ENCODE peak calls at places on chromosomes 1 and 21, in four cellular contexts. N is GM12878, X is H1, P is K562. W is an unnamed sample.
A peak's percentile ranks its signal among the peaks of the same experiment; 100 is the strongest.

GRCh38 chr21:39888848-39889247 is 21.6 kb downstream of the PCP4 start:
- DNase-seq in P (no peak), X (no peak), N (no peak), W (no peak)

GRCh38 chr1:175410560-175410959 is 218.0 kb upstream of the KIAA0040 start:
- DNase-seq in P (peak; percentile 25), X (no peak), N (no peak), W (no peak)

GRCh38 chr1:57770772-57771171 is 346.9 kb upstream of the DAB1 start:
- DNase-seq in P (peak; percentile 6), N (no peak), X (no peak), W (no peak)

GRCh38 chr1:93346472-93346991 is 825 bp downstream of the DR1 start:
- DNase-seq in P (peak; percentile 59), X (no peak), N (no peak), W (no peak)

GRCh38 chr1:24905355-24905978 is 24.6 kb downstream of the RUNX3 start:
- DNase-seq in N (no peak), X (peak; percentile 47), P (no peak), W (no peak)

GRCh38 chr21:27555996-27556395 is 589.1 kb upstream of the ADAMTS5 start:
- DNase-seq in N (no peak), X (no peak), P (no peak), W (no peak)

GRCh38 chr21:41834252-41834925 is 44.8 kb downstream of the PRDM15 start:
- DNase-seq in X (no peak), N (no peak), P (no peak), W (no peak)

GRCh38 chr1:103197266-103197665 is 88.9 kb upstream of the COL11A1 start:
- DNase-seq in N (no peak), P (no peak), X (no peak), W (no peak)

GRCh38 chr1:58358311-58358710 is 188.2 kb downstream of the OMA1 start:
- DNase-seq in X (no peak), P (no peak), N (no peak), W (no peak)

GRCh38 chr1:246709845-246710244 is 14.4 kb upstream of the SCCPDH start:
- DNase-seq in N (no peak), X (no peak), P (no peak), W (no peak)

GRCh38 chr1:240226102-240226501 is 134.4 kb downstream of the FMN2 start:
- DNase-seq in N (no peak), P (no peak), X (no peak), W (no peak)

GRCh38 chr1:218323568-218324225 is 21.4 kb upstream of the TGFB2 start:
- DNase-seq in N (no peak), X (no peak), P (no peak), W (no peak)

GRCh38 chr1:181351740-181352139 is 131.6 kb upstream of the CACNA1E start:
- DNase-seq in X (no peak), N (no peak), P (no peak), W (no peak)

GRCh38 chr1:151593651-151594625 is 17.9 kb upstream of the SNX27 start:
- DNase-seq in X (peak; percentile 92), N (no peak), P (peak; percentile 83), W (peak; percentile 95)

GRCh38 chr21:15761508-15762100 is 31.8 kb downstream of the USP25 start:
- DNase-seq in X (no peak), P (no peak), N (no peak), W (no peak)

GRCh38 chr1:203287109-203287893 is 18.0 kb upstream of the BTG2 start:
- DNase-seq in X (no peak), P (peak; percentile 80), N (peak; percentile 98), W (no peak)

GRCh38 chr1:214449371-214449770 is 102.0 kb downstream of the PTPN14 start:
- DNase-seq in N (no peak), X (no peak), P (no peak), W (no peak)

GRCh38 chr1:216793303-216793702 is 70.1 kb upstream of the ESRRG start:
- DNase-seq in X (no peak), N (no peak), P (no peak), W (no peak)

GRCh38 chr1:44036409-44037111 is 5.3 kb upstream of the SLC6A9 start:
- DNase-seq in X (peak; percentile 80), P (peak; percentile 93), N (no peak), W (peak; percentile 80)

GRCh38 chr1:168321945-168322344 is 41.3 kb downstream of the TBX19 start:
- DNase-seq in X (no peak), P (peak; percentile 57), N (no peak), W (no peak)

GRCh38 chr1:206117151-206117948 is at the start of gene AVPR1B:
- DNase-seq in X (peak; percentile 75), N (no peak), P (no peak), W (peak; percentile 60)

GRCh38 chr1:114737314-114737713 is 20.5 kb downstream of the CSDE1 start:
- DNase-seq in N (no peak), P (no peak), X (no peak), W (no peak)

DNA sequence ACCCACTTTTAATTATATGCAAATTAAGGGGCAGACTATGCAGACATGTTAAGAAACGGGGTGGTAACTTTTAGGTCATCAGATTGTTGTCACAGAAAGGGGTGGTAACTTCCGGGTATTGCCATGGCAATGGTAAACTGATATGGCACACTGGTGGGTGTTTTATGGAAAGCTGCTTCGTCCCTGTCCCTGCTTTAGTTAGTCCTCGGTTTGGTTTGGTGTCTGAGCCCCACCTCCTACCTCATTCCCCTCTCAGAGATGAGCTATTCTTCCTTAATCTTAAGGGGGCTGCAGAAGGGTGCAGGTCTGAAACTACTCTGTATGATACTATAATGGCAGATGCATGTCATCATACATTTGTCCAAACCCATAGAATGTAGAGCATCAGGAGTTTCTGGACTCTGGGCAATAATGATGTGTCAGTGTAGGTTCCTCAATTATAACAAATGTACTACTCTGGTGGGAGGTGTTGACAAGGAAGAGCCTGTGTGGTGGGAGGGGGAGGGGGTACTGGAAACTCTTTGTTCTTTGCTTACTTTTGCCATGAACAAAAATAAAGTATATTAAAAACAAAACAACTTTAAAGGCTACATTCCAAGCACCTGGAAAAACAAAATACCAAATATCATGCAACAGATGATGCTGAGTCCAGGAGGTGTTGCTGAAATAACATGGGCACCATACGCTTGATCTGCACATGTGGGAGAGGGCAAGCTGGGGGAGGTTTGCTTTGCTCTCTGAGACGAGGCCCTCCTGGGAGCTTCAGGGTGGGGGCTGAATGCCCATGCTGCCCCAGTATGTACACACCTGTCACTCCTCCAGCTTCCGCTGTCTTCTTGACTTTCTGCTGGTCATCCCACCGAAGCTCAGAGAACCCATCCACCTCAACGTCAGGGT is 6.2 kb downstream of the PARP1 start:
- DNase-seq in P (peak; percentile 20), X (no peak), N (no peak), W (no peak)
- TF ChIP-seq USF2 in P (no peak), X (no peak), N (no peak), W (no peak)

GRCh38 chr1:160352555-160352954 is 9.4 kb downstream of the NCSTN start:
- DNase-seq in X (no peak), P (no peak), N (no peak), W (no peak)

GRCh38 chr1:160353223-160353622 is 10.0 kb downstream of the NCSTN start:
- DNase-seq in N (no peak), X (no peak), P (no peak), W (no peak)

GRCh38 chr1:160357286-160358002 is 9.4 kb upstream of the NHLH1 start:
- DNase-seq in P (no peak), N (no peak), X (no peak), W (no peak)

GRCh38 chr1:160351629-160352028 is 8.4 kb downstream of the NCSTN start:
- DNase-seq in N (no peak), X (no peak), P (no peak), W (no peak)

DNA sequence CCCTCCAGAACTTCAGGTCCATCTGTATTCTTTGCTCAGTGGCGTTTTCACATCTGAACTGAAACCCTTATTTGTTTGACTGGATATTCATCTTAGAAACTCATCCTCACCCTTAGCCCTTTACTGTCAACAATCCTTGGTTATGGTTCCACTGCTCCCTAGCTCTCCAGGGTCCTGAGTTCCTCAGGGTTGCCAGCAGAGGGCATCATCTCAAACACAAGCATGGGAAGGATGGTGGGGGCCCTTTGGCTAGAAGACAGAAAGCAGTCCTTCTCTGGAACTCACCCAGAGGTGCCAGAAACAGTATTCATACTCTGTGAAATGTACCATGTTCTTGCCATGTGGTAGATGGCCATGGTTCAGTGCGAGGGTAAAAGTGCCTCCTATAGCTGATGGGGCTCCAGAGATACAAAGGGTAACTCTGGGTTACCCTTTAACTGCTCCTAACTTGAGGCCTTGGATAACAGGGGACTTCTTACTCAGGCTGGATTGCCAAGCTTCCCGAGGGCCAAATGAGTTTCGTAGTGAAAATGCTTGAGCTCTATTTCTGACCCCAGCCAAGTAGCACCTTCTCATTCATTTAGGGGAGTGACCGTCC is 11.3 kb downstream of the NCSTN start:
- DNase-seq in X (no peak), P (peak; percentile 60), N (no peak), W (peak; percentile 49)
- TF ChIP-seq SP1 in X (no peak), P (no peak), N (no peak), W (no peak)

DNA sequence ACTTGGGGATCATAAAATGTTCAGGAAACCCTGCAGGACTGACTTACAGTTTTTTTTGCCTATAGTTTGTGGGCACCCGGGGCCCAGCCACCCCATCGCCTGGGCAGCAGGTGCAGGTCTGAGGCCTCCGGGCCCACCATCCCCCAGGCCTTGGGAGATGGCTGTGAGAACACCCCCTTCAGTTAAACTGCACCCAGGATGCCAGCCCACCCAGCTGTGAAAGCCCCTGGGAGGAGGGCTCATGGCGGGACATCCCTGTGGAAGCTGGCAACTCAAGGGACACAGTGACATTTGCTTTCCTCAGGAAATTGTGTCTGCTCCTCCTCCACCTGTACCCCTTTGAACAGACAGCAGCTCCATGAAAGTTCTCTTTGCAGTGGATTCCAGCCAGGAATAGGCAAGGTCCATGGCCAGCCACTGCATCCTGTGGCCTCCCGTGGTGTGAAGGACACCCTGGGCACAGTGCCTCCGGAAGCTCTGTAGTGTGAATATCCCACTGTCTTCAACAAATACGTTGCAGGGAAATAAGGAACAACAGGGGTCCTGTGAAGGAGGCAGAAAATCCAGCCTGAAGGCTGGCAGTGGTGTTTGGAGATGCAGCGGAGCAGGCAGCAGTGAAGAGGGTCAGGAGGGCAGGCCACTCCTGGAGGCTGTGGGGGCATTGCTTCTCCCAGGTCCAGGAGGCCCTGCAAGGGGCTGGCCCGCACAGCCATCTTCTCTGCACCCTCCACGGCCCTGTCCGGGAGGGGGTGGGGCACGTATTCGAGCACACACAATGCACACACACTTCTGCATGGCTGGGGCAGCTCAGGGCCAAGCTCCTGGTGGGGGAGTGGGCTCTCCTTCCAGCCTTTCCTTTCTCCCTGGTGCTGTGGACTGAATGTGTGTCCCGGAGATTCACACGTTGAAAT is 2.1 kb upstream of the OBSCN start:
- DNase-seq in N (no peak), P (no peak), X (no peak), W (no peak)
- TF ChIP-seq USF2 in N (no peak), P (no peak), X (no peak), W (no peak)

DNA sequence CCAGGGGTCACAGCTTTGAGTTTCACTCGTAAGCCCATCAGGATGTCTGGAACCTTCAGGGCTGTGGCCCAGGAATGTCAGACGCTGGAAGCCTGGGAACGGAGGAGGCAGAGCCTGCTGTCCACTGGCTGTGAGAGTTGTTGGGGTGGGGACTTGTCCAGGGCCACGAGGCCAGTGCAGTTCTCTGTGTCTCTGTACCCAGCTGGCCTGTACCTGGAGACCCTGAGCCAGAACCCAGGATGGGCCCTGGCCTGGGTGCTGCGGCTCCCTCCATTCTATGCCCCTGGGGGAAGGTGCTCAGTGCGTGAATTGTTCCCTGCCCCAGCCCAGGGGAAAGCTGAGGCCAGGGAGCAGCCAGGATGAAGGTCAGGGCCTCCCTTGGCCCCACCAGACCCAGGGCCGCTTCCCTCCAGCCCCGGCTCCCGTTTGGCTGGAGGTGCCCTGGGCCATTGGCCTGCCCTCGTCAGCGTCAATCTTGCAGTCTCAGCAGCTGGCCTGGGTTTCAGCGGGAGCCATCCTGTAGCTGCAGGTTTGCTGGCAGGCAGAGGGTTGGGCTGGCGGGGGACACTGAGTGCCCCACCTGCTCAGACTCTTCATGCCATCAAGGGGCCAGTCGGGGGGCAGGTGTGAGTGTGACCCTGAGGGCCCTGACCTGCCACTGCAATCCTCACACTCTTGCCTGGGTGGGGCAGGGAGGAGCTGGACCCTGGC is 804 bp upstream of the CALML6 start:
- DNase-seq in N (no peak), X (no peak), P (peak; percentile 3), W (no peak)
- TF ChIP-seq SP1 in N (no peak), X (no peak), P (no peak), W (no peak)

GRCh38 chr1:77313491-77313890 is 31.7 kb downstream of the AK5 start:
- DNase-seq in N (no peak), P (peak; percentile 42), X (peak; percentile 64), W (peak; percentile 62)
- TF ChIP-seq USF2 in N (no peak), P (no peak), X (no peak), W (no peak)

W was measured in WTC11.